ENCODE peak calls at places on chromosome 15, in six cellular contexts. R is brain microvascular endothelial cell; J is stimulated activated CD4-positive, alpha-beta T cell treated with anti-CD3 and anti-CD28 coated beads, Interleukin-4, amount 100 ng/mL, for 24 hours; D is skeletal muscle cell; Y is head of caudate nucleus; U is mesothelial cell of epicardium. V is an unnamed sample.

GRCh38 chr15:94607176-94607654 is 375.9 kb downstream of the MCTP2 start:
- DNase-seq in J (no peak), R (no peak), Y (no peak), D (no peak), U (no peak), V (no peak)

GRCh38 chr15:81473177-81473576 is 99.2 kb upstream of the TMC3 start:
- DNase-seq in D (no peak), Y (peak), J (no peak), R (no peak), U (no peak), V (no peak)

GRCh38 chr15:31024330-31024729 is 32.9 kb upstream of the MTMR10 start:
- DNase-seq in U (peak), Y (no peak), R (peak), J (no peak), D (peak), V (peak)

GRCh38 chr15:66923438-66923881 is 141.9 kb upstream of the SMAD3 start:
- DNase-seq in J (peak), D (no peak), Y (no peak), R (no peak), U (no peak), V (peak)

GRCh38 chr15:76057332-76058000 is 2.3 kb upstream of the TMEM266 start:
- DNase-seq in J (peak), U (peak), R (peak), D (no peak), Y (peak), V (no peak)

GRCh38 chr15:57509965-57510364 is 81.7 kb upstream of the MYZAP start:
- DNase-seq in D (no peak), J (no peak), U (no peak), Y (no peak), R (no peak), V (no peak)

GRCh38 chr15:43150171-43150929 is 17.0 kb downstream of the TMEM62 start:
- DNase-seq in U (no peak), J (no peak), Y (no peak), D (peak), R (peak), V (peak)

GRCh38 chr15:66879511-66879910 is 177.5 kb downstream of the SMAD6 start:
- DNase-seq in Y (no peak), D (no peak), J (no peak), R (no peak), U (peak), V (no peak)

GRCh38 chr15:86654501-86654900 is 574.8 kb downstream of the AGBL1 start:
- DNase-seq in R (no peak), Y (no peak), D (no peak), J (no peak), U (no peak), V (no peak)

GRCh38 chr15:62672268-62672667 is 370.3 kb upstream of the TPM1 start:
- DNase-seq in R (peak), D (peak), U (no peak), J (no peak), Y (no peak), V (no peak)

GRCh38 chr15:93987068-93987467 is 244.3 kb upstream of the MCTP2 start:
- DNase-seq in R (no peak), Y (no peak), U (no peak), D (no peak), J (peak), V (no peak)

GRCh38 chr15:39127925-39128617 is 452.8 kb upstream of the THBS1 start:
- DNase-seq in R (peak), D (peak), Y (no peak), J (no peak), U (no peak), V (peak)

GRCh38 chr15:91228391-91228790 is 128.3 kb downstream of the SV2B start:
- DNase-seq in J (no peak), D (no peak), Y (no peak), R (no peak), U (no peak), V (no peak)

GRCh38 chr15:83581381-83581780 is 72.5 kb upstream of the ADAMTSL3 start:
- DNase-seq in Y (no peak), U (no peak), J (no peak), R (no peak), D (no peak), V (peak)

GRCh38 chr15:81942157-81942556 is 103.7 kb downstream of the MEX3B start:
- DNase-seq in R (no peak), Y (no peak), D (no peak), U (no peak), J (no peak), V (no peak)

GRCh38 chr15:60093273-60094067 is 89.4 kb downstream of the FOXB1 start:
- DNase-seq in U (no peak), R (no peak), Y (no peak), J (no peak), D (no peak), V (no peak)

GRCh38 chr15:65377976-65378366 is at the start of gene IGDCC3:
- DNase-seq in J (no peak), Y (peak), D (no peak), U (peak), R (no peak), V (no peak)

GRCh38 chr15:35618260-35619188 is 72.6 kb upstream of the DPH6 start:
- DNase-seq in Y (no peak), D (no peak), U (no peak), J (no peak), R (no peak), V (no peak)

GRCh38 chr15:80674245-80674614 is 20.9 kb upstream of the ABHD17C start:
- DNase-seq in R (no peak), Y (no peak), D (no peak), J (no peak), U (no peak), V (no peak)

GRCh38 chr15:52056496-52056895 is 37.5 kb downstream of the MAPK6 start:
- DNase-seq in R (no peak), U (no peak), D (no peak), J (no peak), Y (no peak), V (no peak)

GRCh38 chr15:76147906-76148553 is 88.2 kb downstream of the TMEM266 start:
- DNase-seq in Y (peak), R (no peak), J (peak), D (no peak), U (peak), V (no peak)

GRCh38 chr15:56815247-56815646 is 81.9 kb upstream of the ZNF280D start:
- DNase-seq in R (no peak), D (no peak), J (no peak), U (no peak), Y (no peak), V (no peak)

GRCh38 chr15:99185731-99186130 is 63.6 kb downstream of the TTC23 start:
- DNase-seq in U (no peak), R (no peak), D (no peak), J (no peak), Y (no peak), V (no peak)

GRCh38 chr15:74420193-74420905 is 13.4 kb downstream of the SEMA7A start:
- DNase-seq in Y (no peak), R (no peak), U (no peak), D (no peak), J (no peak), V (peak)

GRCh38 chr15:90191344-90191687 is 9.8 kb upstream of the SEMA4B start:
- DNase-seq in U (no peak), R (no peak), Y (no peak), D (no peak), J (no peak), V (no peak)

GRCh38 chr15:61951949-61952348 is 108.3 kb downstream of the VPS13C start:
- DNase-seq in J (no peak), U (no peak), Y (no peak), R (peak), D (no peak), V (no peak)

GRCh38 chr15:37104413-37105392 is 4.4 kb upstream of the MEIS2 start:
- DNase-seq in J (no peak), R (no peak), Y (no peak), U (peak), D (no peak), V (no peak)

GRCh38 chr15:66698318-66698961 is 3.6 kb upstream of the SMAD6 start:
- DNase-seq in U (peak), Y (peak), J (peak), D (no peak), R (peak), V (peak)

GRCh38 chr15:75235760-75236729 is 22.1 kb upstream of the GOLGA6C start:
- DNase-seq in U (no peak), D (no peak), Y (no peak), R (no peak), J (no peak), V (no peak)

GRCh38 chr15:63945005-63945788 is 101.1 kb downstream of the DAPK2 start:
- DNase-seq in U (peak), D (no peak), Y (peak), J (peak), R (peak), V (peak)

GRCh38 chr15:82810863-82811421 is 1.5 kb downstream of the WHAMM start:
- DNase-seq in J (peak), R (no peak), Y (no peak), U (no peak), D (no peak), V (no peak)

GRCh38 chr15:88624156-88624970 is 3.2 kb downstream of the AEN start:
- DNase-seq in Y (no peak), U (no peak), D (no peak), J (peak), R (no peak), V (no peak)

GRCh38 chr15:25891108-25891507 is 28.0 kb upstream of the ATP10A start:
- DNase-seq in U (no peak), Y (no peak), R (no peak), J (no peak), D (no peak), V (no peak)

GRCh38 chr15:92163641-92164040 is 230.0 kb upstream of the ST8SIA2 start:
- DNase-seq in D (no peak), Y (no peak), J (no peak), U (no peak), R (no peak), V (no peak)

V was measured in RCC 7860.